ENCODE peak calls at places on chromosome 2, in four cellular contexts. E, O, I and S are unnamed samples.

GRCh38 chr2:45241061-45241561 is 231.9 kb upstream of the SIX2 start:
- DNase-seq in E (no peak), O (no peak), I (no peak), S (no peak)

GRCh38 chr2:241858206-241859016 is at the start of gene PDCD1:
- DNase-seq in E (no peak), O (peak), I (peak), S (no peak)

GRCh38 chr2:9422321-9423099 is 818 bp downstream of the ITGB1BP1 start:
- DNase-seq in E (no peak), O (peak), I (peak), S (peak)

GRCh38 chr2:1538663-1539062 is 125.4 kb downstream of the TPO start:
- DNase-seq in E (no peak), O (no peak), I (peak), S (peak)

GRCh38 chr2:160157861-160158813 is 41.9 kb downstream of the ITGB6 start:
- DNase-seq in E (no peak), O (no peak), I (no peak), S (no peak)

GRCh38 chr2:86069783-86070339 is 35.8 kb downstream of the POLR1A start:
- DNase-seq in E (no peak), O (no peak), I (no peak), S (no peak)

GRCh38 chr2:19361325-19361990 is 3.0 kb upstream of the OSR1 start:
- DNase-seq in E (no peak), O (no peak), I (no peak), S (no peak)

GRCh38 chr2:241017228-241017940 is 19.0 kb downstream of the SNED1 start:
- DNase-seq in E (no peak), O (no peak), I (no peak), S (no peak)

GRCh38 chr2:22281033-22281432 is 1103.9 kb upstream of the KLHL29 start:
- DNase-seq in E (no peak), O (no peak), I (no peak), S (no peak)

GRCh38 chr2:212327171-212327809 is 211.3 kb downstream of the ERBB4 start:
- DNase-seq in E (no peak), O (no peak), I (peak), S (no peak)

GRCh38 chr2:75475049-75475448 is 85.7 kb downstream of the EVA1A start:
- DNase-seq in E (no peak), O (no peak), I (no peak), S (no peak)

GRCh38 chr2:178553047-178553446 is 72.8 kb downstream of the PLEKHA3 start:
- DNase-seq in E (no peak), O (no peak), I (no peak), S (peak)

GRCh38 chr2:197079414-197079813 is 152.9 kb upstream of the PGAP1 start:
- DNase-seq in E (no peak), O (no peak), I (no peak), S (no peak)

GRCh38 chr2:74001781-74002514 is 17.2 kb downstream of the TET3 start:
- DNase-seq in E (no peak), O (no peak), I (no peak), S (no peak)

GRCh38 chr2:217804338-217804737 is 198.5 kb downstream of the TNS1 start:
- DNase-seq in E (no peak), O (no peak), I (no peak), S (no peak)

GRCh38 chr2:117555965-117556364 is 258.5 kb upstream of the DDX18 start:
- DNase-seq in E (no peak), O (no peak), I (no peak), S (no peak)

GRCh38 chr2:42098571-42099430 is 51.0 kb downstream of the PKDCC start:
- DNase-seq in E (no peak), O (no peak), I (no peak), S (no peak)

GRCh38 chr2:189657867-189658266 is 3.4 kb upstream of the ASNSD1 start:
- DNase-seq in E (peak), O (no peak), I (no peak), S (no peak)
- TF ChIP-seq POLR2AphosphoS2 in E (no peak), O (no peak), I (no peak), S (no peak)

GRCh38 chr2:220590476-220590875 is 963.0 kb downstream of the SLC4A3 start:
- DNase-seq in E (no peak), O (no peak), I (no peak), S (no peak)

GRCh38 chr2:220585241-220585640 is 957.8 kb downstream of the SLC4A3 start:
- DNase-seq in E (no peak), O (no peak), I (no peak), S (no peak)

GRCh38 chr2:220588148-220588547 is 960.7 kb downstream of the SLC4A3 start:
- DNase-seq in E (no peak), O (no peak), I (no peak), S (no peak)

DNA sequence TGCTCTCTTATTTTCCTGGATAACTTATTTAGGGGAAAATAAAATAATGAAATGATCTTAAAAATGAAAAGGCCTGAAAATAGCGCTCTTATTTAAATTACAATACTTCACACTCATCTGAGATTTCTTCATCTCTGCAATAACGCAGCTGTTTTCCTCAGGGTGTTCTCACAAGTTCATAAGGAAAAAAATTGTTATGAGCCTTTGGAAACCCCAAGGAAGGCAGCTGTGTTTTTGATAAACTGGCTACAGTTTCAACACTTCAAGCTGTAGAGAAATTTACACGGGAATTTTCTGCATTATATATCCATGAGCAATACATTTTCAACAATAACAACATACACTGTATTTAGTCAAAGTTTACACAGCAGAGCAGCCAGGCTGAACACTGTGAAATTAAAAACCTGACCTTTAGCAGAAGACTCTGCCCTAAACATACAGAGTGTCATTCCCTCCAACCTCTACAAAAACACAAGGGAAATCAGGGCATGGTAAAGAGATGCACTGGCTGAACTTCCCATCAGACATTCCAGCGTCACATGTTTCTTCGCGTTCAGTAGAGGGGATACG is 959.6 kb downstream of the SLC4A3 start:
- DNase-seq in E (no peak), O (no peak), I (no peak), S (no peak)
- TF ChIP-seq POLR2AphosphoS2 in E (no peak), O (no peak), I (no peak), S (no peak)

DNA sequence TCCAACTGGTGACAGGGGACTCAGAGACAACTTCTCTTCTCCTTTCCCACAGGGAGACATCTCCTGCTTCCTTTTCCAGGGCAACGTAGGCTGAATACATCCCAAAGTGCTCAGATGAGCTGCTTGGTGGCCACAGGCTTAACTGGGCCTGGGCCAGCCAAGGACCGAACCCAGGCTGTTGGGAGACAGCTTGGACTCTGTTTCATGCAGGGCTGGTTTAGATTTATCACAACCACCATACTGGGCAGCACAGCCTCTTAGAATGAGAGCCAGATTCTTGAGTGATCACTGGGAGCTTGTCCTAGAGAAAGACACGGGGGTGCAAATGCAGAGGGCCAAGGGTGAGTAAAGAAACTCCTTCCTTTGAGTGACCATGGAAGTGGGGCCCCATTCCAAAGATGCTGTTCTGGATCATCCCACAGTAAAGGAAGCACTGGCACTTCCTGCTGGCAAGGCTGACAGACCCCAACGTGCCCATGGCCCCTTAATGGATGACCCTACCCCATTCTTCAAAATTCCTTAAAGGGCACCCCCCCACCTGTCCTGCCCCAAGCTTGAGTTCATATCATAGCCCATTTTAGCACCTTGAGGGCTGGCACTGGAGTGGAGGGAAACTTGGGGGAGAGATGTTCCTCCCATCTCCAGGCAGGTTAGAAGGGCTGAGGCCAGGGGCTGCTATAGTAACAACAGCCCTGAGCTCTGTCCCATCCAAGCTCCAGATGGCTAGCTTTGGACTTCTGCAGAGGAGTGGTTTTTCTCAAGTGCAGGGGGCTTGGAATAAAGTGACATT is 84.1 kb downstream of the CAPN13 start:
- DNase-seq in E (no peak), O (no peak), I (no peak), S (no peak)
- TF ChIP-seq POLR2AphosphoS2 in E (no peak), O (no peak), I (no peak), S (no peak)

DNA sequence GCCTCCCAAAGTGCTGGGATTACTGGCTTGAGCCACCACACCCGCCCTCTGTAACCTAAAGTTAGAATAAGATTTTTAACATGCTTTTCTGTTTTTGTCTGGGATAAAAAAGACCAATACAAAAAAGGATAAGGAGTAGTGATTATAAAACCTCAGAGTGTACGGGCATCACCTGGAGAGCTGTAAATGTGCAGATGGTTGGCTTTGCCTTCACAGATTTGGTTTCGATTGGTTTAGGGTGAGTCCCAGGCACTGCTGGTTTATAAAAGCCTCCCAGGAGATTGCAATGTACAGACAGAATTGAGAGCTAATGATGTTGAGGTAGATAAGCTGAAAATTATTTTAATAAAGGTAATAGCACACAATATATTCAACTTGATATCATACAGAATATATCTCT is 289.7 kb upstream of the FSHR start:
- DNase-seq in E (no peak), O (no peak), I (no peak), S (no peak)
- TF ChIP-seq POLR2AphosphoS2 in E (no peak), O (no peak), I (no peak), S (no peak)

DNA sequence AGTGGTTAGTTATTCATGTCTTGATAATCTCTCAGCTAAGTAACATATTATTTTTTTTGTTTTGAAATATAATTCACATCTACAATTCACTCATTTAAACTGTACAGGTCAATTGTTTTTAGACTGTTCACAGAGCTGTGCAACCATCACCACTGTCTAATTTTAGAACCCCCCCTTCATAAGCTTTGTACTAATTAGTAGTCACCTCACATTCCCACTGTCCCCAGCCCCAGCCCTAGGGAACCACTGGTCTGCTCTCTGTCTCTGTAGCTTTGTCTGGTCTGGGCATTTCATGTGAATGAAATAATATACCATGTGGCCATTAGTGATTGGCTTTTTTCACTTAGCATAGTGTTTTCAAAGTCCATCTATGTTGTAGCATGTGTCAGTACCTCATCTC is 55.3 kb downstream of the LCLAT1 start:
- DNase-seq in E (no peak), O (no peak), I (no peak), S (no peak)
- TF ChIP-seq POLR2AphosphoS2 in E (no peak), O (no peak), I (no peak), S (no peak)

GRCh38 chr2:104849618-104850097 is 4.3 kb upstream of the POU3F3 start:
- DNase-seq in E (no peak), O (peak), I (peak), S (no peak)
- TF ChIP-seq POLR2AphosphoS2 in E (no peak), O (no peak), I (no peak), S (no peak)

GRCh38 chr2:230312638-230313037 is 14.4 kb upstream of the SP140L start:
- DNase-seq in E (no peak), O (no peak), I (no peak), S (no peak)
- TF ChIP-seq POLR2AphosphoS2 in E (no peak), O (no peak), I (no peak), S (no peak)

GRCh38 chr2:46269545-46270273 is 27.5 kb upstream of the EPAS1 start:
- DNase-seq in E (no peak), O (no peak), I (no peak), S (no peak)
- TF ChIP-seq POLR2AphosphoS2 in E (no peak), O (no peak), I (no peak), S (no peak)

DNA sequence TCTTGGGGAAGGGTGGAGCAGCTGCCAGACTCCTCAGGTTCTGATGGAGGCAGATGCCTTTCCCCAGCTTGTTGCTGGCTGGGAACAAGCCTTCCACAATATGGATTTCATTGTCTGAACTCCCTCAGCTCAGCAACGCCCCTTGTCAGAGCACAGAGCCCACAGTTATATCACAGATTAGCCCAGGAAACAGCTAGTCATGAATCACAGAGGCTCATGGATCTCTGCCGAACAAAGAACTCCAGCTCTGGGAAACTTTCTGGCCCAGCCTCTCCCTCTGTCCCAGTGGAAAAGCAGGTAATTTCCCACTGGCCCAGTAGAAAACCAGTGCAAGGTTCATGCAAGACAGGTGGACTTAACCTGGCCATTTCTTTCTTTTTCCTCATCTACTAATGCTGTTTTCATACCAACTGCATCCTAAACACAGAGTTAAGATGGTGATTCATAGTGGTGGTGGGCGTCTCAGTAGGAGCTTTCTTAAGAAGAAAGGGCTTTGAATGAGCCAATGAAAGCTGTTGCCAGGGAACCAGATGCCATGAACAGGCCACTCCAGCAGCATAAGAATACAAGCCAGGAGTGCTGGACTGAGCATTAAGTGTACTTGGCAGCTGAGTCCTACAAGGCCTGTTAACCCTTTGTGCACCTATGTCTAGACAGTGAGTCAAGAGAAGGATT is 8.7 kb upstream of the KIAA2012 start:
- DNase-seq in E (no peak), O (no peak), I (no peak), S (no peak)
- TF ChIP-seq POLR2AphosphoS2 in E (no peak), O (no peak), I (no peak), S (no peak)